ENCODE peak calls at places on chromosomes 5 and 9, in seven cellular contexts. K is HEK293T, B is HepG2, R is K562, C is HCT116, D is GM12878, Q is H1. Y is an unnamed sample.

GRCh38 chr9:137673871-137674270 is 55.1 kb downstream of the EHMT1 start:
- DNase-seq in K (no peak), B (no peak), C (no peak), D (no peak), R (no peak), Q (no peak), Y (no peak)

GRCh38 chr9:106288689-106289088 is 574.3 kb upstream of the ZNF462 start:
- DNase-seq in B (no peak), C (no peak), D (no peak), K (no peak), R (no peak), Q (no peak), Y (no peak)

GRCh38 chr5:163612358-163613149 is 107.1 kb downstream of the MAT2B start:
- DNase-seq in C (no peak), B (no peak), D (no peak), Q (no peak), K (no peak), R (no peak), Y (no peak)

GRCh38 chr5:172502410-172502809 is 48.1 kb upstream of the SH3PXD2B start:
- DNase-seq in C (no peak), B (no peak), R (no peak), Q (peak; percentile 4), K (no peak), D (no peak), Y (no peak)

GRCh38 chr9:26243722-26244121 is 565.5 kb upstream of the TUSC1 start:
- DNase-seq in C (no peak), K (no peak), B (no peak), D (no peak), R (no peak), Q (no peak), Y (no peak)

GRCh38 chr5:150022163-150022540 is 21.6 kb downstream of the HMGXB3 start:
- DNase-seq in R (no peak), D (no peak), C (peak; percentile 83), Q (no peak), B (no peak), K (no peak), Y (no peak)

GRCh38 chr9:69877852-69878507 is 57.4 kb downstream of the CFAP95 start:
- DNase-seq in B (peak; percentile 43), R (peak; percentile 10), K (peak; percentile 35), C (peak; percentile 22), D (no peak), Q (no peak), Y (no peak)

GRCh38 chr5:154755361-154756202 is at the start of gene LARP1:
- DNase-seq in R (peak; percentile 70), K (no peak), C (no peak), D (no peak), B (no peak), Q (no peak), Y (no peak)

GRCh38 chr5:131367219-131367860 is 103.5 kb downstream of the CDC42SE2 start:
- DNase-seq in B (no peak), R (no peak), K (no peak), C (no peak), Q (no peak), D (no peak), Y (no peak)

GRCh38 chr9:130535818-130536521 is 43.4 kb upstream of the FUBP3 start:
- DNase-seq in C (no peak), R (peak; percentile 82), Q (no peak), D (no peak), K (no peak), B (peak; percentile 25), Y (peak; percentile 34)

GRCh38 chr9:81032831-81033230 is 656.5 kb downstream of the TLE1 start:
- DNase-seq in B (no peak), Q (no peak), D (no peak), R (no peak), C (no peak), K (no peak), Y (no peak)

GRCh38 chr5:72106922-72107873 is at the start of gene MAP1B:
- DNase-seq in D (no peak), Q (peak; percentile 85), B (peak; percentile 35), R (peak; percentile 80), K (peak; percentile 61), C (no peak), Y (peak; percentile 87)

GRCh38 chr9:75108571-75108970 is 20.3 kb downstream of the OSTF1 start:
- DNase-seq in K (no peak), D (no peak), Q (no peak), B (no peak), R (no peak), C (no peak), Y (no peak)

GRCh38 chr5:177600458-177601018 is 606 bp downstream of the B4GALT7 start:
- DNase-seq in K (no peak), B (no peak), C (no peak), D (no peak), R (no peak), Q (no peak), Y (no peak)

GRCh38 chr9:114231218-114232090 is 76.1 kb downstream of the COL27A1 start:
- DNase-seq in K (no peak), B (no peak), C (no peak), Q (no peak), R (no peak), D (no peak), Y (no peak)

GRCh38 chr5:113421643-113422132 is 13.1 kb downstream of the TSSK1B start:
- DNase-seq in B (no peak), Q (no peak), K (no peak), D (no peak), R (no peak), C (no peak), Y (no peak)

GRCh38 chr5:173726848-173727557 is 110.6 kb upstream of the BOD1 start:
- DNase-seq in Q (no peak), C (no peak), R (no peak), D (no peak), B (no peak), K (no peak), Y (no peak)

DNA sequence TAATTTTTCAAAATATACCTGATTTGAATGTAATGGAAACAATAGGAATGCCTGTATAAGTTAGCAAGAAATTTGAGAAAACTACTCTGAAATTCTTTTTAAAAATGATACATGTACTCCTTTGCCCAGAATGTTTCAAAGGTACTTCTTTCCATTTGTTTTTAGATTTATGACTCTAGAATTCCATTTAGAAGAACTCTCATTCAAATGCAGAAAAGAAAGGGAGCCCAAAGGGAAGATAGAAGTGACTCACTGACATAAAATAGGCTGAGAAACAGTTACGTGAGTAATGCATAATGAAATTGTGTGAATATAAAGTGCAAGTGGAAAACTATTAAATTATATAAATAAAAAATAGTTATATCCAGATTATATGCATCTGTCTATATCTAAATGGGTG is 926.3 kb downstream of the TAF11L14 start:
- DNase-seq in Q (no peak), D (no peak), C (no peak), R (no peak), K (no peak), B (no peak), Y (no peak)
- TF ChIP-seq SP1 in Q (no peak), D (no peak), C (no peak), R (no peak), K (no peak), B (no peak), Y (no peak)

GRCh38 chr5:143023447-143024096 is 253.4 kb downstream of the ARHGAP26 start:
- DNase-seq in Q (no peak), B (no peak), R (no peak), D (peak; percentile 87), K (no peak), C (no peak), Y (no peak)
- TF ChIP-seq SP1 in Q (no peak), B (no peak), R (no peak), D (no peak), K (no peak), C (no peak), Y (no peak)

GRCh38 chr9:2781336-2781735 is 62.6 kb downstream of the PUM3 start:
- DNase-seq in Q (no peak), D (no peak), R (no peak), B (no peak), C (no peak), K (no peak), Y (no peak)

GRCh38 chr9:2778816-2779215 is 61.5 kb downstream of the KCNV2 start:
- DNase-seq in Q (no peak), D (no peak), C (no peak), R (no peak), B (no peak), K (no peak), Y (no peak)

GRCh38 chr9:2780846-2781245 is 63.0 kb downstream of the PUM3 start:
- DNase-seq in R (no peak), K (no peak), Q (no peak), D (no peak), C (no peak), B (no peak), Y (no peak)

GRCh38 chr9:2777454-2777853 is 60.1 kb downstream of the KCNV2 start:
- DNase-seq in B (no peak), Q (no peak), C (no peak), K (no peak), R (no peak), D (no peak), Y (no peak)

DNA sequence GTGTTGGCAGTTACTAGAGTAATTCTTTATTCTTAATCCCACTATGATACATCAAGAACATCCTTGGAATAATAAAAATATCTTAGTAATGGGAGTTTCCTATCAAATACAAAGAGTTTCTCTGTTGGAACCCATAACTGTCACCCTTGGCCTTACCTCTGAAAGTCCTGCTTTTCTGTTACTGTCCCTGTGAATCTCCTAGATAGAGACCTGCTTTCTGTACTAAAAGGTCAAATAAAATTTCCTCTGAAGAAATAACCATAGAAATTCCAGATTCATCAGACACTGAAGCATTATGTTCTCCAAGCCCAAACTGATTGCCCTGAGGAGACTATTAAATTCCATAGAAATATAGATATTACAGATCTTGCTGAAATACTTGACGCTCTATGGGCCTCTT is 63.0 kb downstream of the KCNV2 start:
- DNase-seq in B (no peak), K (no peak), C (no peak), R (no peak), D (no peak), Q (no peak), Y (no peak)
- TF ChIP-seq SP1 in B (no peak), K (no peak), C (no peak), R (no peak), D (no peak), Q (no peak), Y (no peak)

GRCh38 chr9:7560669-7561305 is 238.8 kb downstream of the DMAC1 start:
- DNase-seq in K (no peak), Q (no peak), D (no peak), C (no peak), B (no peak), R (no peak), Y (no peak)
- TF ChIP-seq SP1 in K (no peak), Q (no peak), D (no peak), C (no peak), B (no peak), R (no peak), Y (no peak)

Y was measured in WTC11.